ENCODE peak calls at places on chromosome 1, in eight cellular contexts. One of them, this sample, is unnamed.

GRCh38 chr1:47643506-47644215 is 205.8 kb downstream of the FOXD2 start:
- DNase-seq in M059J: no peak
- DNase-seq in hippocampal formation: no peak
- DNase-seq in endodermal cell: no peak
- DNase-seq in HAP-1: no peak
- DNase-seq in stimulated activated naive B cell treated with anti-CD40 and anti-IgM and Interleukin-4, amounts not matched to agents 10 μg/mL and 1 μg/mL and 100 μg/mL, for 72 hours: no peak
- DNase-seq in AG08396: no peak
- DNase-seq in neuronal stem cell: no peak
- DNase-seq in this sample: no peak

GRCh38 chr1:171346866-171347265 is 32.9 kb downstream of the FMO4 start:
- DNase-seq in HAP-1: no peak
- DNase-seq in stimulated activated naive B cell treated with anti-CD40 and anti-IgM and Interleukin-4, amounts not matched to agents 10 μg/mL and 1 μg/mL and 100 μg/mL, for 72 hours: no peak
- DNase-seq in AG08396: no peak
- DNase-seq in hippocampal formation: no peak
- DNase-seq in endodermal cell: no peak
- DNase-seq in M059J: peak; percentile 26
- DNase-seq in neuronal stem cell: no peak
- DNase-seq in this sample: no peak

GRCh38 chr1:231806623-231807470 is 180.3 kb downstream of the DISC1 start:
- DNase-seq in hippocampal formation: no peak
- DNase-seq in AG08396: no peak
- DNase-seq in stimulated activated naive B cell treated with anti-CD40 and anti-IgM and Interleukin-4, amounts not matched to agents 10 μg/mL and 1 μg/mL and 100 μg/mL, for 72 hours: peak; percentile 30
- DNase-seq in HAP-1: peak; percentile 17
- DNase-seq in endodermal cell: peak; percentile 94
- DNase-seq in M059J: peak; percentile 58
- DNase-seq in neuronal stem cell: peak; percentile 40
- DNase-seq in this sample: peak; percentile 56

GRCh38 chr1:206461602-206462455 is 8.4 kb upstream of the IKBKE start:
- DNase-seq in HAP-1: peak; percentile 65
- DNase-seq in hippocampal formation: peak; percentile 49
- DNase-seq in AG08396: peak; percentile 76
- DNase-seq in M059J: peak; percentile 72
- DNase-seq in neuronal stem cell: peak; percentile 61
- DNase-seq in endodermal cell: peak; percentile 92
- DNase-seq in stimulated activated naive B cell treated with anti-CD40 and anti-IgM and Interleukin-4, amounts not matched to agents 10 μg/mL and 1 μg/mL and 100 μg/mL, for 72 hours: peak; percentile 46
- DNase-seq in this sample: no peak

GRCh38 chr1:12121212-12122000 is 45.4 kb upstream of the TNFRSF1B start:
- DNase-seq in AG08396: peak; percentile 54
- DNase-seq in stimulated activated naive B cell treated with anti-CD40 and anti-IgM and Interleukin-4, amounts not matched to agents 10 μg/mL and 1 μg/mL and 100 μg/mL, for 72 hours: no peak
- DNase-seq in neuronal stem cell: no peak
- DNase-seq in endodermal cell: no peak
- DNase-seq in hippocampal formation: no peak
- DNase-seq in HAP-1: no peak
- DNase-seq in M059J: peak; percentile 55
- DNase-seq in this sample: peak; percentile 19

GRCh38 chr1:12158362-12159092 is 8.3 kb upstream of the TNFRSF1B start:
- DNase-seq in stimulated activated naive B cell treated with anti-CD40 and anti-IgM and Interleukin-4, amounts not matched to agents 10 μg/mL and 1 μg/mL and 100 μg/mL, for 72 hours: no peak
- DNase-seq in hippocampal formation: no peak
- DNase-seq in M059J: no peak
- DNase-seq in HAP-1: no peak
- DNase-seq in AG08396: no peak
- DNase-seq in neuronal stem cell: peak; percentile 41
- DNase-seq in endodermal cell: no peak
- DNase-seq in this sample: no peak

GRCh38 chr1:238991730-238992490 is 394.5 kb upstream of the CHRM3 start:
- DNase-seq in neuronal stem cell: no peak
- DNase-seq in AG08396: no peak
- DNase-seq in hippocampal formation: peak; percentile 14
- DNase-seq in M059J: peak; percentile 2
- DNase-seq in HAP-1: no peak
- DNase-seq in endodermal cell: no peak
- DNase-seq in stimulated activated naive B cell treated with anti-CD40 and anti-IgM and Interleukin-4, amounts not matched to agents 10 μg/mL and 1 μg/mL and 100 μg/mL, for 72 hours: no peak
- DNase-seq in this sample: no peak

GRCh38 chr1:32197837-32198236 is 2.6 kb upstream of the CCDC28B start:
- DNase-seq in hippocampal formation: no peak
- DNase-seq in stimulated activated naive B cell treated with anti-CD40 and anti-IgM and Interleukin-4, amounts not matched to agents 10 μg/mL and 1 μg/mL and 100 μg/mL, for 72 hours: no peak
- DNase-seq in HAP-1: no peak
- DNase-seq in AG08396: no peak
- DNase-seq in M059J: no peak
- DNase-seq in neuronal stem cell: no peak
- DNase-seq in endodermal cell: no peak
- DNase-seq in this sample: no peak

GRCh38 chr1:189033171-189033570 is 1444.5 kb downstream of the BRINP3 start:
- DNase-seq in AG08396: no peak
- DNase-seq in stimulated activated naive B cell treated with anti-CD40 and anti-IgM and Interleukin-4, amounts not matched to agents 10 μg/mL and 1 μg/mL and 100 μg/mL, for 72 hours: no peak
- DNase-seq in hippocampal formation: no peak
- DNase-seq in endodermal cell: no peak
- DNase-seq in HAP-1: no peak
- DNase-seq in neuronal stem cell: no peak
- DNase-seq in M059J: no peak
- DNase-seq in this sample: no peak

GRCh38 chr1:5888606-5889211 is 103.5 kb downstream of the NPHP4 start:
- DNase-seq in AG08396: no peak
- DNase-seq in M059J: no peak
- DNase-seq in hippocampal formation: no peak
- DNase-seq in stimulated activated naive B cell treated with anti-CD40 and anti-IgM and Interleukin-4, amounts not matched to agents 10 μg/mL and 1 μg/mL and 100 μg/mL, for 72 hours: no peak
- DNase-seq in endodermal cell: no peak
- DNase-seq in neuronal stem cell: no peak
- DNase-seq in HAP-1: no peak
- DNase-seq in this sample: no peak

GRCh38 chr1:3431266-3431665 is 23.2 kb upstream of the ARHGEF16 start:
- DNase-seq in hippocampal formation: no peak
- DNase-seq in stimulated activated naive B cell treated with anti-CD40 and anti-IgM and Interleukin-4, amounts not matched to agents 10 μg/mL and 1 μg/mL and 100 μg/mL, for 72 hours: no peak
- DNase-seq in M059J: no peak
- DNase-seq in neuronal stem cell: no peak
- DNase-seq in HAP-1: no peak
- DNase-seq in AG08396: no peak
- DNase-seq in endodermal cell: peak; percentile 86
- DNase-seq in this sample: no peak

GRCh38 chr1:232538943-232539302 is 91.0 kb downstream of the SIPA1L2 start:
- DNase-seq in neuronal stem cell: no peak
- DNase-seq in AG08396: no peak
- DNase-seq in M059J: no peak
- DNase-seq in endodermal cell: no peak
- DNase-seq in HAP-1: no peak
- DNase-seq in hippocampal formation: no peak
- DNase-seq in stimulated activated naive B cell treated with anti-CD40 and anti-IgM and Interleukin-4, amounts not matched to agents 10 μg/mL and 1 μg/mL and 100 μg/mL, for 72 hours: no peak
- DNase-seq in this sample: no peak

GRCh38 chr1:235933483-235934116 is 66.9 kb upstream of the LYST start:
- DNase-seq in M059J: no peak
- DNase-seq in stimulated activated naive B cell treated with anti-CD40 and anti-IgM and Interleukin-4, amounts not matched to agents 10 μg/mL and 1 μg/mL and 100 μg/mL, for 72 hours: no peak
- DNase-seq in endodermal cell: no peak
- DNase-seq in hippocampal formation: no peak
- DNase-seq in AG08396: no peak
- DNase-seq in neuronal stem cell: no peak
- DNase-seq in HAP-1: no peak
- DNase-seq in this sample: no peak

GRCh38 chr1:66996018-66996682 is 57.8 kb downstream of the SLC35D1 start:
- DNase-seq in AG08396: peak; percentile 46
- DNase-seq in M059J: peak; percentile 68
- DNase-seq in neuronal stem cell: peak; percentile 45
- DNase-seq in stimulated activated naive B cell treated with anti-CD40 and anti-IgM and Interleukin-4, amounts not matched to agents 10 μg/mL and 1 μg/mL and 100 μg/mL, for 72 hours: peak; percentile 55
- DNase-seq in hippocampal formation: peak; percentile 57
- DNase-seq in endodermal cell: peak; percentile 87
- DNase-seq in HAP-1: peak; percentile 59
- DNase-seq in this sample: no peak

GRCh38 chr1:220786337-220787068 is at the start of gene MTARC1:
- DNase-seq in neuronal stem cell: peak; percentile 67
- DNase-seq in endodermal cell: peak; percentile 94
- DNase-seq in hippocampal formation: peak; percentile 37
- DNase-seq in stimulated activated naive B cell treated with anti-CD40 and anti-IgM and Interleukin-4, amounts not matched to agents 10 μg/mL and 1 μg/mL and 100 μg/mL, for 72 hours: peak; percentile 18
- DNase-seq in AG08396: peak; percentile 81
- DNase-seq in M059J: peak; percentile 55
- DNase-seq in HAP-1: peak; percentile 66
- DNase-seq in this sample: peak; percentile 84

GRCh38 chr1:35640380-35641232 is 720 bp downstream of the PSMB2 start:
- DNase-seq in M059J: peak; percentile 22
- DNase-seq in stimulated activated naive B cell treated with anti-CD40 and anti-IgM and Interleukin-4, amounts not matched to agents 10 μg/mL and 1 μg/mL and 100 μg/mL, for 72 hours: peak; percentile 1
- DNase-seq in hippocampal formation: no peak
- DNase-seq in AG08396: no peak
- DNase-seq in endodermal cell: no peak
- DNase-seq in HAP-1: no peak
- DNase-seq in neuronal stem cell: no peak
- DNase-seq in this sample: peak; percentile 37

GRCh38 chr1:191558389-191558788 is 599.9 kb upstream of the RGS18 start:
- DNase-seq in stimulated activated naive B cell treated with anti-CD40 and anti-IgM and Interleukin-4, amounts not matched to agents 10 μg/mL and 1 μg/mL and 100 μg/mL, for 72 hours: no peak
- DNase-seq in neuronal stem cell: no peak
- DNase-seq in hippocampal formation: no peak
- DNase-seq in M059J: no peak
- DNase-seq in endodermal cell: no peak
- DNase-seq in HAP-1: no peak
- DNase-seq in AG08396: no peak
- DNase-seq in this sample: no peak

GRCh38 chr1:204072951-204073836 is at the start of gene SOX13:
- DNase-seq in stimulated activated naive B cell treated with anti-CD40 and anti-IgM and Interleukin-4, amounts not matched to agents 10 μg/mL and 1 μg/mL and 100 μg/mL, for 72 hours: peak; percentile 9
- DNase-seq in HAP-1: peak; percentile 87
- DNase-seq in neuronal stem cell: peak; percentile 80
- DNase-seq in M059J: peak; percentile 88
- DNase-seq in AG08396: peak; percentile 91
- DNase-seq in hippocampal formation: peak; percentile 90
- DNase-seq in endodermal cell: peak; percentile 96
- DNase-seq in this sample: peak; percentile 91

GRCh38 chr1:38330799-38331198 is 284.2 kb upstream of the POU3F1 start:
- DNase-seq in neuronal stem cell: no peak
- DNase-seq in HAP-1: no peak
- DNase-seq in hippocampal formation: no peak
- DNase-seq in stimulated activated naive B cell treated with anti-CD40 and anti-IgM and Interleukin-4, amounts not matched to agents 10 μg/mL and 1 μg/mL and 100 μg/mL, for 72 hours: no peak
- DNase-seq in endodermal cell: no peak
- DNase-seq in M059J: no peak
- DNase-seq in AG08396: no peak
- DNase-seq in this sample: no peak

GRCh38 chr1:181089017-181089776 is 697 bp downstream of the IER5 start:
- DNase-seq in neuronal stem cell: no peak
- DNase-seq in M059J: no peak
- DNase-seq in stimulated activated naive B cell treated with anti-CD40 and anti-IgM and Interleukin-4, amounts not matched to agents 10 μg/mL and 1 μg/mL and 100 μg/mL, for 72 hours: peak; percentile 15
- DNase-seq in HAP-1: no peak
- DNase-seq in AG08396: no peak
- DNase-seq in endodermal cell: no peak
- DNase-seq in hippocampal formation: no peak
- DNase-seq in this sample: no peak

GRCh38 chr1:170692866-170693575 is 29.1 kb downstream of the PRRX1 start:
- DNase-seq in stimulated activated naive B cell treated with anti-CD40 and anti-IgM and Interleukin-4, amounts not matched to agents 10 μg/mL and 1 μg/mL and 100 μg/mL, for 72 hours: no peak
- DNase-seq in HAP-1: no peak
- DNase-seq in neuronal stem cell: no peak
- DNase-seq in endodermal cell: no peak
- DNase-seq in M059J: peak; percentile 33
- DNase-seq in AG08396: peak; percentile 31
- DNase-seq in hippocampal formation: no peak
- DNase-seq in this sample: no peak

This sample was measured in mucosa of descending colon.